ENCODE peak calls at places on chromosomes 3 and 15, in six cellular contexts. P, W, X, C, G and E are unnamed samples.

GRCh38 chr3:86937306-86937791 is 53.6 kb downstream of the VGLL3 start:
- DNase-seq in P (peak; percentile 92), W (no peak), X (peak; percentile 12), C (no peak), G (peak; percentile 79), E (peak; percentile 14)

GRCh38 chr3:197125601-197126000 is 96.0 kb upstream of the MELTF start:
- DNase-seq in P (peak; percentile 81), W (no peak), X (no peak), C (no peak), G (peak; percentile 69), E (no peak)

GRCh38 chr15:89899303-89899946 is 5.6 kb upstream of the AP3S2 start:
- DNase-seq in P (no peak), W (no peak), X (no peak), C (no peak), G (no peak), E (no peak)

GRCh38 chr3:71692139-71692538 is 33.1 kb downstream of the EIF4E3 start:
- DNase-seq in P (no peak), W (no peak), X (no peak), C (no peak), G (no peak), E (no peak)

GRCh38 chr3:30626443-30627181 is 20.2 kb downstream of the TGFBR2 start:
- DNase-seq in P (peak; percentile 85), W (no peak), X (no peak), C (no peak), G (peak; percentile 58), E (no peak)

GRCh38 chr15:52224211-52224610 is 33.0 kb upstream of the GNB5 start:
- DNase-seq in P (no peak), W (no peak), X (no peak), C (no peak), G (no peak), E (no peak)

GRCh38 chr3:178875157-178875556 is 196.5 kb downstream of the ZMAT3 start:
- DNase-seq in P (no peak), W (no peak), X (no peak), C (no peak), G (no peak), E (no peak)

GRCh38 chr3:128074851-128075515 is 22.7 kb downstream of the SEC61A1 start:
- DNase-seq in P (no peak), W (no peak), X (no peak), C (no peak), G (no peak), E (no peak)

GRCh38 chr3:64220161-64220560 is 5.1 kb downstream of the PRICKLE2 start:
- DNase-seq in P (peak; percentile 65), W (no peak), X (no peak), C (no peak), G (no peak), E (peak; percentile 87)

GRCh38 chr3:65406470-65406869 is 632.2 kb downstream of the MAGI1 start:
- DNase-seq in P (no peak), W (no peak), X (no peak), C (no peak), G (no peak), E (no peak)

GRCh38 chr15:72584006-72584405 is 70.5 kb upstream of the GOLGA6B start:
- DNase-seq in P (no peak), W (no peak), X (no peak), C (no peak), G (no peak), E (peak; percentile 8)

GRCh38 chr3:15982667-15983145 is 184.9 kb upstream of the ANKRD28 start:
- DNase-seq in P (peak; percentile 97), W (no peak), X (peak; percentile 83), C (peak; percentile 50), G (peak; percentile 90), E (peak; percentile 84)

GRCh38 chr3:141575879-141576743 is 89.3 kb downstream of the RASA2 start:
- DNase-seq in P (peak; percentile 12), W (no peak), X (no peak), C (no peak), G (no peak), E (peak; percentile 8)
- TF ChIP-seq CTCF in P (peak; percentile 34), W (peak; percentile 60), X (no peak), C (peak; percentile 50), G (peak; percentile 32), E (peak; percentile 62)

GRCh38 chr3:124763206-124763605 is 33.0 kb downstream of the UMPS start:
- DNase-seq in P (no peak), W (no peak), X (no peak), C (no peak), G (no peak), E (no peak)

GRCh38 chr3:124763644-124764358 is 33.5 kb downstream of the UMPS start:
- DNase-seq in P (no peak), W (no peak), X (no peak), C (no peak), G (no peak), E (no peak)

GRCh38 chr3:124761935-124762334 is 31.7 kb downstream of the UMPS start:
- DNase-seq in P (no peak), W (no peak), X (no peak), C (no peak), G (no peak), E (no peak)

GRCh38 chr3:124761250-124761796 is 31.1 kb downstream of the UMPS start:
- DNase-seq in P (peak; percentile 81), W (peak; percentile 84), X (peak; percentile 76), C (peak; percentile 86), G (peak; percentile 84), E (peak; percentile 87)

GRCh38 chr3:124762612-124763011 is 32.4 kb downstream of the UMPS start:
- DNase-seq in P (no peak), W (no peak), X (no peak), C (no peak), G (no peak), E (no peak)
- H3K27ac ChIP-seq in P (no peak overlapping the region), W (peak overlapping the region; percentile 55), X (peak overlapping the region; percentile 1), C (no peak overlapping the region), G (no peak overlapping the region), E (no peak overlapping the region)

GRCh38 chr3:31752305-31753049 is 219.8 kb downstream of the STT3B start:
- DNase-seq in P (no peak), W (no peak), X (no peak), C (no peak), G (no peak), E (no peak)

GRCh38 chr3:31754575-31755278 is 222.0 kb downstream of the STT3B start:
- DNase-seq in P (no peak), W (no peak), X (no peak), C (no peak), G (no peak), E (no peak)

GRCh38 chr3:31758342-31758741 is 222.7 kb downstream of the OSBPL10 start:
- DNase-seq in P (no peak), W (no peak), X (no peak), C (no peak), G (no peak), E (no peak)

GRCh38 chr3:31753050-31753425 is 220.3 kb downstream of the STT3B start:
- DNase-seq in P (no peak), W (no peak), X (no peak), C (no peak), G (no peak), E (no peak)

GRCh38 chr3:31755911-31756658 is 223.4 kb downstream of the STT3B start:
- DNase-seq in P (no peak), W (no peak), X (no peak), C (no peak), G (no peak), E (no peak)
- H3K4me3 ChIP-seq in P (no peak overlapping the region), W (no peak overlapping the region), X (no peak overlapping the region), C (no peak overlapping the region), G (no peak overlapping the region), E (no peak overlapping the region)

GRCh38 chr3:149369991-149370866 is 7.2 kb downstream of the TM4SF1 start:
- DNase-seq in P (no peak), W (no peak), X (no peak), C (no peak), G (no peak), E (no peak)

GRCh38 chr3:149373235-149374125 is 4.0 kb downstream of the TM4SF1 start:
- DNase-seq in P (peak; percentile 73), W (no peak), X (no peak), C (no peak), G (no peak), E (no peak)

GRCh38 chr3:149368850-149369497 is 8.5 kb downstream of the TM4SF1 start:
- DNase-seq in P (no peak), W (no peak), X (no peak), C (no peak), G (no peak), E (no peak)

GRCh38 chr3:149371723-149372114 is 5.7 kb downstream of the TM4SF1 start:
- DNase-seq in P (no peak), W (no peak), X (no peak), C (no peak), G (no peak), E (peak; percentile 7)

DNA sequence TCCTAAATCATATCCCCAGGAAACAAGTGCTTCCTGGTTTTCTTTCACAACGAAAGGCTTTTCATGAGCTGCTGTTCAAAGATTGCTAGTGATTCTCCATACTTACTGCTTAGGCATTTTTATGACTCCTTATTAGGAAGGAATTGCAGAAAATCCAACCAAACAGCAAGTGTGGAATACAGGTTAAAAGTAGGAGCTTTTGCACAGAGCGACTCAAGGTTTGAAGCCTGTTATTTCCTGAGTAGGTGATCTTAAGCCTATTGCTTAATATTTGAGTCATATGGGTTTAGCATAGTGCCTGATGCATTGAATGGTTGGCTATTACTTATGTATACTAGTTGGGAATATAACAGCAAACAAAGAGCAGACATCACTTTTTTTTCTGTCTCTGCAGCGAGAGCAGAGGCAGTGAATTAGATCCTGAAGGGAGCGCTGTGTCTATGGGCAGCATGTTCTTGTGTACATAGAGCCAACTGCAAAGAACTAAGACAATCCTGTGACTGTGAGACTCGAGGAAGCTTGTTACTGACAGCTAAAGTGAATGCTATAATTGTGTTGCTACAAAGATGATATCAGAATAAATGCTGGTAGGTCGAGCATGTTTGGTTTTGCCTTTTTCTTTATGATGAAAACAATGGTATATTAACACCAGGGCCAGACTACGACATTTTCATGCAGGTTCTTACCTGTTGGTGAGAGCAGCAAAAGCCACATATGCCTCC is 6.3 kb downstream of the TM4SF1 start:
- DNase-seq in P (peak; percentile 40), W (peak; percentile 62), X (no peak), C (no peak), G (no peak), E (no peak)
- TF ChIP-seq CTCF in P (no peak), W (peak; percentile 49), X (no peak), C (no peak), G (peak; percentile 5), E (no peak)

GRCh38 chr3:131353946-131354345 is 27.6 kb upstream of the NUDT16 start:
- DNase-seq in P (no peak), W (no peak), X (no peak), C (no peak), G (no peak), E (no peak)
- H3K27ac ChIP-seq in P (no peak overlapping the region), W (no peak overlapping the region), X (no peak overlapping the region), C (no peak overlapping the region), G (no peak overlapping the region), E (no peak overlapping the region)

GRCh38 chr3:174439621-174440349 is 419.3 kb upstream of the NAALADL2 start:
- DNase-seq in P (peak; percentile 99), W (peak; percentile 49), X (peak; percentile 19), C (peak; percentile 21), G (peak; percentile 88), E (peak; percentile 97)
- H3K4me3 ChIP-seq in P (peak overlapping the region; percentile 92), W (peak overlapping the region; percentile 68), X (peak overlapping the region; percentile 79), C (peak overlapping the region; percentile 87), G (peak overlapping the region; percentile 72), E (peak overlapping the region; percentile 54)

DNA sequence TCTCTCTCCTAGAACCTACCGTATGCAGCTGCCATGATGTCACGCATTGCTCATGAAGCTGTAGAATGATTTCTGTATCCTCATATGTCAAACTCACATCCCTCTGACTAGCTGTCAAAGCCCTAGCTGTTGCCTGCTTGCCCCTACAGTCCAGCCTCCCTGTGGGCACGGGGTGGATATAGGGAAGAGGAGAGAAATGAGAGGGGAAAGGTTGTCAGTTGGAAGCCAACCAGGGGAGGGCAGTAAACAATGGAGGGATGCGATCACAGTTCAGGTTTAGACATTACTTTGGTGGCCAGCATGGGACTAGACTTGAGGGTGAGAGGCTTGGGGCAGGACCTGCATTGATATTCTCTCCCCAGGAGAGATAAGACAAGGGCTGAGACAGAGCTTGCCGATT is 1.7 kb upstream of the HDGFL3 start:
- DNase-seq in P (no peak), W (no peak), X (no peak), C (no peak), G (no peak), E (no peak)
- TF ChIP-seq CTCF in P (no peak), W (no peak), X (no peak), C (no peak), G (no peak), E (no peak)